ENCODE peak calls at places on chromosomes 12 and 14, in ten cellular contexts. F, L, I, U, P, Z, K, N, T and Q are unnamed samples.

GRCh38 chr12:116360579-116361403 is 83.3 kb upstream of the MED13L start:
- DNase-seq in N (no peak), I (no peak), U (no peak), Z (no peak), P (no peak), F (no peak), L (no peak), K (no peak), T (no peak), Q (no peak)

GRCh38 chr12:48004941-48005749 is 869 bp upstream of the COL2A1 start:
- DNase-seq in T (no peak), U (no peak), F (no peak), I (no peak), N (no peak), K (no peak), L (no peak), Z (no peak), P (no peak), Q (no peak)

GRCh38 chr14:100810861-100811461 is 15.0 kb upstream of the MEG3 start:
- DNase-seq in I (no peak), N (peak), T (no peak), U (no peak), Z (no peak), P (no peak), K (no peak), L (no peak), F (no peak), Q (no peak)

GRCh38 chr12:127401005-127401404 is 866.0 kb upstream of the TMEM132C start:
- DNase-seq in U (peak), Z (no peak), N (peak), K (no peak), T (no peak), I (no peak), P (no peak), F (no peak), L (no peak), Q (peak)

GRCh38 chr12:10110256-10110844 is 11.6 kb upstream of the CLEC1A start:
- DNase-seq in N (no peak), T (no peak), L (no peak), P (no peak), F (no peak), I (no peak), Z (no peak), U (no peak), K (no peak), Q (no peak)

GRCh38 chr12:120041386-120042231 is 52.6 kb downstream of the BICDL1 start:
- DNase-seq in Z (no peak), L (no peak), N (no peak), K (no peak), F (no peak), U (no peak), T (no peak), I (no peak), P (no peak), Q (no peak)

GRCh38 chr12:132393991-132394949 is 64.9 kb upstream of the GALNT9 start:
- DNase-seq in I (peak), K (no peak), P (no peak), T (peak), N (no peak), F (no peak), Z (peak), L (no peak), U (peak), Q (no peak)

GRCh38 chr12:104050436-104050835 is 449 bp upstream of the GLT8D2 start:
- DNase-seq in T (no peak), F (no peak), L (no peak), U (no peak), K (no peak), P (no peak), Z (no peak), I (no peak), N (no peak), Q (peak)

GRCh38 chr12:107775093-107775721 is 703 bp downstream of the ASCL4 start:
- DNase-seq in T (no peak), U (no peak), I (no peak), K (peak), N (no peak), Z (no peak), P (no peak), F (peak), L (peak), Q (no peak)

GRCh38 chr14:95256011-95256775 is 63.5 kb downstream of the CLMN start:
- DNase-seq in Z (no peak), F (no peak), T (no peak), N (no peak), K (no peak), P (no peak), U (no peak), I (no peak), L (no peak), Q (no peak)

GRCh38 chr14:36852853-36853634 is 191.4 kb downstream of the PAX9 start:
- DNase-seq in I (no peak), P (no peak), F (no peak), L (peak), N (no peak), Z (peak), K (no peak), T (no peak), U (no peak), Q (no peak)

GRCh38 chr12:85036736-85037135 is 585 bp downstream of the LRRIQ1 start:
- DNase-seq in Z (no peak), L (no peak), N (no peak), U (no peak), I (no peak), K (no peak), F (no peak), T (no peak), P (peak), Q (no peak)

GRCh38 chr12:124457287-124458219 is 109.9 kb downstream of the NCOR2 start:
- DNase-seq in I (peak), T (peak), N (peak), K (no peak), L (peak), U (no peak), F (peak), P (no peak), Z (peak), Q (peak)

GRCh38 chr12:80636832-80637231 is 70.6 kb upstream of the MYF6 start:
- DNase-seq in L (no peak), T (no peak), Z (no peak), F (no peak), I (no peak), N (peak), K (no peak), U (peak), P (no peak), Q (peak)

GRCh38 chr14:59582845-59583509 is 6.4 kb upstream of the CCDC175 start:
- DNase-seq in P (no peak), I (no peak), K (no peak), L (no peak), N (no peak), Z (no peak), U (no peak), T (no peak), F (no peak), Q (no peak)

GRCh38 chr14:65170318-65170717 is 68.0 kb upstream of the MAX start:
- DNase-seq in P (no peak), L (no peak), K (no peak), N (no peak), T (no peak), Z (no peak), F (no peak), U (no peak), I (no peak), Q (no peak)

DNA sequence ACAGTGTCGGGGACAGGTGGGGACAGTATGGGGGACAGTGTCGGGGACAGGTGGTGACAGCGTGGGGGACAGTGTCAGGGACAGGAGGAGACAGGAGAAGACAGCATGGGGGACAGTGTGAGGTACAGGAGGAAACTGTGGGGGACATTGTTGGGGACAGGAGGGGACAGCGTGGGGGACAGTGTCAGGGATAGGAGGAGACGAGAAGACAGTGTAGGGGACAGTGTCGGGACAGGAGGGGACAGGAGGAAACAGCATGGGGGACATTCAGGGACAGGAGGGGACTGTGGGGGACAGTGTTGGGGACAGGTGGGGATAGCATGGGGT is 139.5 kb downstream of the TMEM121 start:
- DNase-seq in P (no peak), I (no peak), K (no peak), U (no peak), L (no peak), T (no peak), Z (no peak), N (no peak), F (no peak), Q (no peak)
- TF ChIP-seq CTCF in P (no peak), I (no peak), K (no peak), U (no peak), L (no peak), T (no peak), Z (no peak), N (no peak), F (no peak), Q (no peak)

DNA sequence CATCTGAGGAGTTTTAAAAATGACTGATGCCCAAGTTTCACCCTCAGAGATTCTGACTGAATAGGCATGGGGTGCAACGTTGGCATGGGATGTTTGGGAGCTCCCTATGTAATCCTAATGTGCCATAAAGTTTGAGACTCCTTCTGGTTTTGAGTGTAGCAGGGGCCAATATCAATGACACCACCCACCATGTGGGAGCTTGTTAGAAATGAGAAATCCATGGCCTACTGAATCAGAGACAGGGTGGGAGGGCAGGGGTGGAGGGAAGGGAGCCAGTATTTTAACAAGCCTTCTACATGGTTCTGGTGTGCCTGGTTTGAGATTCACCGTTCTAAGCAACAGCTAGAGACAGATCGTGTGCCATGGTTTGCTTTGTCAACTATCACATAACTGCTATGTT is 46.1 kb downstream of the VCPKMT start:
- DNase-seq in K (no peak), N (no peak), L (no peak), F (no peak), U (no peak), T (no peak), I (no peak), P (no peak), Z (no peak), Q (no peak)
- TF ChIP-seq CTCF in K (no peak), N (no peak), L (no peak), F (no peak), U (no peak), T (no peak), I (no peak), P (no peak), Z (no peak), Q (no peak)

GRCh38 chr12:27814411-27814810 is 34.4 kb upstream of the MANSC4 start:
- DNase-seq in K (no peak), I (no peak), N (no peak), U (no peak), P (no peak), T (no peak), L (no peak), Z (no peak), F (no peak), Q (peak)

GRCh38 chr12:27812502-27812901 is 32.5 kb upstream of the MANSC4 start:
- DNase-seq in N (no peak), U (no peak), K (no peak), F (no peak), T (no peak), P (no peak), I (no peak), Z (no peak), L (no peak), Q (no peak)

GRCh38 chr12:27817761-27818160 is 37.7 kb upstream of the MANSC4 start:
- DNase-seq in F (no peak), T (no peak), Z (no peak), I (no peak), K (no peak), P (no peak), N (no peak), U (no peak), L (no peak), Q (no peak)

GRCh38 chr12:27818421-27818918 is 38.4 kb upstream of the MANSC4 start:
- DNase-seq in T (no peak), U (no peak), L (no peak), P (no peak), N (no peak), I (no peak), F (no peak), K (no peak), Z (peak), Q (no peak)

DNA sequence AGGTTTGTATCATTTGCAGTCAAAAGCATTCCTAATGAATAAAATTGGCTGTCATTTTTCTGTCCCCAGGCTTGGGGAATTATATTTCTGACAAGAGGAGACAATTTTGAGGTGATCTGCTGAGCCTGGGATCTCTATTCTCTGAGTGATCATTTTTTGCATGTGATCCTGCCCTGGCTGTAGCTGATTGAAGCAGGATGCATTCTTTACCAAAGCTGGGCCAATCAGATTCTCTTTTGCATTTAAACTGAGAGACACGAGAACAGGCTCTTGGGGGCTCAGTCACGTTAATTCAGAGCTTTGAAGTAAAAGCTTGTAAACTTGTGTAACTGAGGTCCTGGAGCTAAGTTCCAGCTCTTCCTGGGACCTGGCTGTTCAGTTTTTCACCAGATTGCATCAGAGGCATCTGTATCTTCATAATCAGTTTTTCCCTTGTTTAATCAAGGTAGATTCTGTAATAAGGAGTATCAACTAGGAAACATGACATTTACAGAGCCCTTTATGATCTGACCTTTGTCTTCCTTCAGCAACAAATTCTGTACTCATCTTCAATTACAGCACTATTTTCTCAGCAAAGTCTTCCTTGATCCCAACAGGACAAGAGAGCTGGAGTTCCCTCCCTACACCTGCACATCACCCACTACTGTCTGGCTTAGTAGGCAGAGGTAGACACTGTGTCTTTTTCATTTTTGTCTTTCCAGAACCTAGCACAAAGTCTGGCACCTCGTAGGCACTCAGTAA is 35.0 kb upstream of the MANSC4 start:
- DNase-seq in U (no peak), L (no peak), Z (no peak), T (no peak), F (no peak), P (no peak), I (no peak), K (no peak), N (no peak), Q (peak)
- TF ChIP-seq CTCF in U (no peak), L (no peak), Z (no peak), T (no peak), F (no peak), P (no peak), I (no peak), K (no peak), N (no peak), Q (no peak)

GRCh38 chr14:61560323-61560722 is 135.0 kb upstream of the HIF1A start:
- DNase-seq in U (no peak), K (no peak), L (no peak), P (no peak), T (no peak), N (no peak), Z (no peak), F (no peak), I (no peak), Q (peak)

GRCh38 chr14:61563162-61563511 is 132.2 kb upstream of the HIF1A start:
- DNase-seq in N (no peak), U (no peak), L (no peak), Z (no peak), I (no peak), P (no peak), K (no peak), F (no peak), T (no peak), Q (no peak)

GRCh38 chr14:61562321-61563161 is 132.8 kb upstream of the HIF1A start:
- DNase-seq in L (no peak), F (no peak), U (peak), T (no peak), I (no peak), P (peak), K (no peak), N (peak), Z (peak), Q (peak)

GRCh38 chr14:61561144-61561543 is 134.2 kb upstream of the HIF1A start:
- DNase-seq in K (peak), U (peak), F (no peak), N (no peak), T (no peak), P (no peak), L (no peak), Z (no peak), I (no peak), Q (peak)

GRCh38 chr14:61561657-61562276 is 133.5 kb upstream of the HIF1A start:
- DNase-seq in T (peak), U (peak), Z (peak), F (peak), K (peak), N (peak), P (peak), I (no peak), L (peak), Q (peak)
- TF ChIP-seq CTCF in T (peak), U (peak), Z (peak), F (no peak), K (no peak), N (no peak), P (no peak), I (no peak), L (no peak), Q (peak)

GRCh38 chr14:103302966-103303365 is 31.1 kb upstream of the EIF5 start:
- DNase-seq in Z (no peak), F (no peak), K (no peak), I (no peak), P (no peak), N (no peak), T (no peak), L (no peak), U (no peak), Q (no peak)

GRCh38 chr14:103296987-103297386 is 37.0 kb upstream of the EIF5 start:
- DNase-seq in Z (no peak), T (peak), L (no peak), I (no peak), P (no peak), N (no peak), U (no peak), F (no peak), K (no peak), Q (no peak)

GRCh38 chr14:103301512-103302197 is 32.4 kb upstream of the EIF5 start:
- DNase-seq in Z (no peak), T (peak), U (no peak), P (no peak), N (no peak), K (no peak), L (no peak), I (no peak), F (no peak), Q (no peak)

GRCh38 chr14:103296007-103296406 is 38.0 kb upstream of the EIF5 start:
- DNase-seq in T (no peak), L (no peak), N (peak), I (no peak), F (no peak), K (no peak), P (peak), Z (peak), U (peak), Q (peak)

DNA sequence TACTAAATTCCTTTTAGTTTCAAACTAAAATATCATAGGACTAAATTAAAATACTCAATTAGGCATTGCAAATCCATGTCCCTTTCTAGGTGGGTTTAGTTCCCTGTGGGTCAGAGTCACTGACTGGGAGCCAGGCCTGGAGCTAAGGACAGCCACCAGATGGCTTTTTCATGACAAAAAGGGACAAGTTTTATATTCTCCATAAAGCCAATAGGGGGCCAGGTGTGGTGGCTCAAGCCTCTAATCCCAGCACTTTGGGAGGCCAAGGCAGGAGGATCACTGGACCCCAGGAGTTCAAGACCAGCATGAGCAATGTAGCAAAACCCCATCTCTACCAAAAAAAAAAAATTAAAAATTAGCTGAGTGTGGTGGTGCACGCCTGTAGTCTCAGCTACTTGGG is 35.4 kb upstream of the EIF5 start:
- DNase-seq in L (no peak), T (peak), P (no peak), I (no peak), K (no peak), N (no peak), Z (no peak), F (no peak), U (no peak), Q (no peak)
- TF ChIP-seq CTCF in L (no peak), T (no peak), P (peak), I (no peak), K (peak), N (no peak), Z (no peak), F (no peak), U (no peak), Q (no peak)

GRCh38 chr14:67285876-67286452 is 44.7 kb downstream of the PALS1 start:
- DNase-seq in I (no peak), T (no peak), F (no peak), K (no peak), U (no peak), L (no peak), N (peak), Z (no peak), P (no peak), Q (peak)
- TF ChIP-seq CTCF in I (peak), T (peak), F (no peak), K (peak), U (peak), L (peak), N (peak), Z (peak), P (peak), Q (peak)

GRCh38 chr12:2265461-2266167 is 212.8 kb downstream of the CACNA1C start:
- DNase-seq in U (peak), I (no peak), Z (no peak), N (peak), T (peak), L (no peak), P (no peak), K (no peak), F (no peak), Q (peak)

GRCh38 chr12:2270846-2271245 is 218.1 kb downstream of the CACNA1C start:
- DNase-seq in U (no peak), P (no peak), K (no peak), F (no peak), T (peak), Z (no peak), N (no peak), I (no peak), L (no peak), Q (no peak)

GRCh38 chr12:2266666-2267623 is 214.2 kb downstream of the CACNA1C start:
- DNase-seq in I (no peak), T (no peak), F (no peak), U (no peak), P (no peak), L (no peak), Z (no peak), N (no peak), K (no peak), Q (peak)

GRCh38 chr12:2268478-2269286 is 215.9 kb downstream of the CACNA1C start:
- DNase-seq in K (no peak), F (no peak), L (no peak), T (peak), U (peak), N (peak), P (no peak), Z (no peak), I (no peak), Q (peak)

DNA sequence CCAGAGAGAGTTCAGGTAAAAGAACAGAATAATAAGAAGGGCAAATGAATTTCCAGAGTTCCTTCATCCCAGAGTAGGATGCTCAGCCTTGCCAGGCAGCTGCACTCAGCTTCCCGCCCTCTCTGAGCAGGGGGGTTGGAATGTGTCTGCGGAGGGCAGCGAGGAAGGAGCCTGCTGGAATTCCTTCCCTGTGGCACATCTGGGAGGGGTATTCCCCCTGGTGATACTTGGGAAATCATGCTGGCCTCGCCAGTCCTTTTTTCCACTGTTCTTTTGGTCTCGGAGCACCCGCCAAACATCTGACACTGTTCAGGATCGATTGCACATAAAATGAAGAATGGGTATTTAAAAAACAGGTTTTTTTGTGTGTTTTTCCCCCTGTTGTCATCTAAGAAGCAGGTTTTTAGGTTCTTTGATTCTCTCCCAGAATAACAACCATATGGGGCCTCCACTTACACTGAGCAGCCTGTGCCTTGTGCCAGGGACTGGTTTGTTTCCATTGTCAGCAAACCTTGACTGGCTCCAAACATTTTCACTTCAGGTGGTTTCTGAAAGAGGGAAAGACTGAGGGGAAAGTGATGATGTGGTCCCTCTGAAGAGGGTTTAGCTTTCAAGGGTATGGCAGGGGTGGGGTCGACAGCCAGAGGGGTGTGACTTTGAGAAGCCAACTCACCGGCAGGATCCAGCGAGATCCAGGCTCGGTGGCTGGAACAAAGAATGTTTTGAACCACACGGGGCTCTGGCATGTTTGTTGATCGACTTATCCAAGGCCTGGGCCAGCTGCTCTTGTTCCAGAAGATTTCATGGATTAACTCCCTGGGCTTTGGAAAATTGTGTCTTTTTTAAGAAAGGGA is 215.1 kb downstream of the CACNA1C start:
- DNase-seq in F (no peak), U (no peak), Z (no peak), I (no peak), P (no peak), T (peak), L (peak), K (no peak), N (peak), Q (peak)
- TF ChIP-seq CTCF in F (no peak), U (no peak), Z (no peak), I (no peak), P (no peak), T (no peak), L (no peak), K (no peak), N (no peak), Q (no peak)